ENCODE peak calls at places on chromosomes 1 and 21, in five cellular contexts. One of them, this sample, is unnamed.

GRCh38 chr1:94698759-94699502 is 121.2 kb upstream of the SLC44A3 start:
- DNase-seq in activated T-helper 1 cell treated with anti-CD3 and anti-CD28 coated beads, Interleukin-2, amount 50 U/mL, for 16 hours: no peak
- DNase-seq in amniotic stem cell: no peak
- DNase-seq in activated effector memory CD4-positive, alpha-beta T cell treated with Interleukin-2 at 50 U/mL for 16 hours: no peak
- DNase-seq in Daoy: peak
- DNase-seq in this sample: peak

GRCh38 chr1:155218854-155219591 is 10.5 kb downstream of the MTX1 start:
- DNase-seq in Daoy: peak
- DNase-seq in activated T-helper 1 cell treated with anti-CD3 and anti-CD28 coated beads, Interleukin-2, amount 50 U/mL, for 16 hours: no peak
- DNase-seq in activated effector memory CD4-positive, alpha-beta T cell treated with Interleukin-2 at 50 U/mL for 16 hours: no peak
- DNase-seq in amniotic stem cell: no peak
- DNase-seq in this sample: no peak

GRCh38 chr1:117061986-117062415 is 1.9 kb downstream of the TTF2 start:
- DNase-seq in activated effector memory CD4-positive, alpha-beta T cell treated with Interleukin-2 at 50 U/mL for 16 hours: no peak
- DNase-seq in amniotic stem cell: peak
- DNase-seq in activated T-helper 1 cell treated with anti-CD3 and anti-CD28 coated beads, Interleukin-2, amount 50 U/mL, for 16 hours: no peak
- DNase-seq in Daoy: peak
- DNase-seq in this sample: peak

GRCh38 chr1:151401125-151401788 is 1.9 kb downstream of the PSMB4 start:
- DNase-seq in Daoy: no peak
- DNase-seq in activated T-helper 1 cell treated with anti-CD3 and anti-CD28 coated beads, Interleukin-2, amount 50 U/mL, for 16 hours: no peak
- DNase-seq in activated effector memory CD4-positive, alpha-beta T cell treated with Interleukin-2 at 50 U/mL for 16 hours: no peak
- DNase-seq in amniotic stem cell: no peak
- DNase-seq in this sample: no peak

GRCh38 chr1:193013005-193013404 is 46.2 kb downstream of the UCHL5 start:
- DNase-seq in amniotic stem cell: peak
- DNase-seq in activated T-helper 1 cell treated with anti-CD3 and anti-CD28 coated beads, Interleukin-2, amount 50 U/mL, for 16 hours: no peak
- DNase-seq in Daoy: no peak
- DNase-seq in activated effector memory CD4-positive, alpha-beta T cell treated with Interleukin-2 at 50 U/mL for 16 hours: no peak
- DNase-seq in this sample: no peak

GRCh38 chr21:31609081-31609480 is 50.4 kb upstream of the SOD1 start:
- DNase-seq in activated T-helper 1 cell treated with anti-CD3 and anti-CD28 coated beads, Interleukin-2, amount 50 U/mL, for 16 hours: no peak
- DNase-seq in Daoy: no peak
- DNase-seq in activated effector memory CD4-positive, alpha-beta T cell treated with Interleukin-2 at 50 U/mL for 16 hours: no peak
- DNase-seq in amniotic stem cell: no peak
- DNase-seq in this sample: no peak

GRCh38 chr1:28122183-28122582 is 33.8 kb upstream of the EYA3 start:
- DNase-seq in activated T-helper 1 cell treated with anti-CD3 and anti-CD28 coated beads, Interleukin-2, amount 50 U/mL, for 16 hours: no peak
- DNase-seq in Daoy: no peak
- DNase-seq in activated effector memory CD4-positive, alpha-beta T cell treated with Interleukin-2 at 50 U/mL for 16 hours: no peak
- DNase-seq in amniotic stem cell: no peak
- DNase-seq in this sample: no peak

GRCh38 chr1:172779501-172779900 is 120.6 kb downstream of the FASLG start:
- DNase-seq in amniotic stem cell: no peak
- DNase-seq in activated T-helper 1 cell treated with anti-CD3 and anti-CD28 coated beads, Interleukin-2, amount 50 U/mL, for 16 hours: no peak
- DNase-seq in activated effector memory CD4-positive, alpha-beta T cell treated with Interleukin-2 at 50 U/mL for 16 hours: no peak
- DNase-seq in Daoy: no peak
- DNase-seq in this sample: no peak

GRCh38 chr1:7644086-7644485 is 127.0 kb upstream of the VAMP3 start:
- DNase-seq in activated T-helper 1 cell treated with anti-CD3 and anti-CD28 coated beads, Interleukin-2, amount 50 U/mL, for 16 hours: no peak
- DNase-seq in Daoy: no peak
- DNase-seq in amniotic stem cell: no peak
- DNase-seq in activated effector memory CD4-positive, alpha-beta T cell treated with Interleukin-2 at 50 U/mL for 16 hours: no peak
- DNase-seq in this sample: no peak

GRCh38 chr1:27137022-27137542 is 17.8 kb downstream of the SLC9A1 start:
- DNase-seq in amniotic stem cell: no peak
- DNase-seq in activated effector memory CD4-positive, alpha-beta T cell treated with Interleukin-2 at 50 U/mL for 16 hours: peak
- DNase-seq in activated T-helper 1 cell treated with anti-CD3 and anti-CD28 coated beads, Interleukin-2, amount 50 U/mL, for 16 hours: peak
- DNase-seq in Daoy: peak
- DNase-seq in this sample: no peak

GRCh38 chr1:20896824-20897223 is 109.7 kb upstream of the HP1BP3 start:
- DNase-seq in amniotic stem cell: no peak
- DNase-seq in Daoy: no peak
- DNase-seq in activated T-helper 1 cell treated with anti-CD3 and anti-CD28 coated beads, Interleukin-2, amount 50 U/mL, for 16 hours: no peak
- DNase-seq in activated effector memory CD4-positive, alpha-beta T cell treated with Interleukin-2 at 50 U/mL for 16 hours: no peak
- DNase-seq in this sample: peak

GRCh38 chr1:71785470-71785869 is 496.9 kb downstream of the NEGR1 start:
- DNase-seq in activated T-helper 1 cell treated with anti-CD3 and anti-CD28 coated beads, Interleukin-2, amount 50 U/mL, for 16 hours: no peak
- DNase-seq in amniotic stem cell: no peak
- DNase-seq in activated effector memory CD4-positive, alpha-beta T cell treated with Interleukin-2 at 50 U/mL for 16 hours: no peak
- DNase-seq in Daoy: no peak
- DNase-seq in this sample: no peak

GRCh38 chr21:42062543-42063022 is 8.5 kb upstream of the UMODL1 start:
- DNase-seq in activated effector memory CD4-positive, alpha-beta T cell treated with Interleukin-2 at 50 U/mL for 16 hours: peak
- DNase-seq in Daoy: no peak
- DNase-seq in amniotic stem cell: no peak
- DNase-seq in activated T-helper 1 cell treated with anti-CD3 and anti-CD28 coated beads, Interleukin-2, amount 50 U/mL, for 16 hours: peak
- DNase-seq in this sample: no peak

GRCh38 chr1:156894001-156894400 is 483 bp downstream of the PEAR1 start:
- DNase-seq in activated T-helper 1 cell treated with anti-CD3 and anti-CD28 coated beads, Interleukin-2, amount 50 U/mL, for 16 hours: no peak
- DNase-seq in amniotic stem cell: no peak
- DNase-seq in activated effector memory CD4-positive, alpha-beta T cell treated with Interleukin-2 at 50 U/mL for 16 hours: no peak
- DNase-seq in Daoy: no peak
- DNase-seq in this sample: no peak

GRCh38 chr1:63636192-63637105 is 43.2 kb downstream of the PGM1 start:
- DNase-seq in activated T-helper 1 cell treated with anti-CD3 and anti-CD28 coated beads, Interleukin-2, amount 50 U/mL, for 16 hours: no peak
- DNase-seq in Daoy: no peak
- DNase-seq in activated effector memory CD4-positive, alpha-beta T cell treated with Interleukin-2 at 50 U/mL for 16 hours: no peak
- DNase-seq in amniotic stem cell: no peak
- DNase-seq in this sample: no peak

GRCh38 chr21:39799178-39799577 is 54.2 kb downstream of the IGSF5 start:
- DNase-seq in Daoy: no peak
- DNase-seq in amniotic stem cell: no peak
- DNase-seq in activated effector memory CD4-positive, alpha-beta T cell treated with Interleukin-2 at 50 U/mL for 16 hours: no peak
- DNase-seq in activated T-helper 1 cell treated with anti-CD3 and anti-CD28 coated beads, Interleukin-2, amount 50 U/mL, for 16 hours: no peak
- DNase-seq in this sample: no peak

GRCh38 chr1:44786138-44786840 is 1.7 kb downstream of the BEST4 start:
- DNase-seq in amniotic stem cell: no peak
- DNase-seq in activated T-helper 1 cell treated with anti-CD3 and anti-CD28 coated beads, Interleukin-2, amount 50 U/mL, for 16 hours: peak
- DNase-seq in activated effector memory CD4-positive, alpha-beta T cell treated with Interleukin-2 at 50 U/mL for 16 hours: peak
- DNase-seq in Daoy: peak
- DNase-seq in this sample: no peak

GRCh38 chr1:82778612-82779011 is 977.9 kb downstream of the ADGRL2 start:
- DNase-seq in Daoy: peak
- DNase-seq in activated effector memory CD4-positive, alpha-beta T cell treated with Interleukin-2 at 50 U/mL for 16 hours: no peak
- DNase-seq in amniotic stem cell: no peak
- DNase-seq in activated T-helper 1 cell treated with anti-CD3 and anti-CD28 coated beads, Interleukin-2, amount 50 U/mL, for 16 hours: no peak
- DNase-seq in this sample: peak

GRCh38 chr1:30968220-30968971 is 59.8 kb upstream of the SDC3 start:
- DNase-seq in Daoy: no peak
- DNase-seq in activated effector memory CD4-positive, alpha-beta T cell treated with Interleukin-2 at 50 U/mL for 16 hours: no peak
- DNase-seq in activated T-helper 1 cell treated with anti-CD3 and anti-CD28 coated beads, Interleukin-2, amount 50 U/mL, for 16 hours: no peak
- DNase-seq in amniotic stem cell: no peak
- DNase-seq in this sample: no peak

GRCh38 chr21:33383056-33383888 is 19.9 kb upstream of the IFNGR2 start:
- DNase-seq in activated effector memory CD4-positive, alpha-beta T cell treated with Interleukin-2 at 50 U/mL for 16 hours: peak
- DNase-seq in amniotic stem cell: peak
- DNase-seq in Daoy: peak
- DNase-seq in activated T-helper 1 cell treated with anti-CD3 and anti-CD28 coated beads, Interleukin-2, amount 50 U/mL, for 16 hours: peak
- DNase-seq in this sample: peak

GRCh38 chr21:43359081-43359822 is 67.7 kb downstream of the SIK1 start:
- DNase-seq in activated effector memory CD4-positive, alpha-beta T cell treated with Interleukin-2 at 50 U/mL for 16 hours: no peak
- DNase-seq in activated T-helper 1 cell treated with anti-CD3 and anti-CD28 coated beads, Interleukin-2, amount 50 U/mL, for 16 hours: no peak
- DNase-seq in amniotic stem cell: no peak
- DNase-seq in Daoy: no peak
- DNase-seq in this sample: no peak

GRCh38 chr21:41960386-41960785 is 6.6 kb upstream of the C2CD2 start:
- DNase-seq in activated T-helper 1 cell treated with anti-CD3 and anti-CD28 coated beads, Interleukin-2, amount 50 U/mL, for 16 hours: no peak
- DNase-seq in amniotic stem cell: no peak
- DNase-seq in Daoy: no peak
- DNase-seq in activated effector memory CD4-positive, alpha-beta T cell treated with Interleukin-2 at 50 U/mL for 16 hours: no peak
- DNase-seq in this sample: no peak